ENCODE peak calls at places on chromosome 21, in four cellular contexts. J is PC-3, W is endothelial cell of umbilical vein, Q is A549. X is an unnamed sample. For H3K4me1, the result is how much of the 10 kb centered on the place peaks cover.

GRCh38 chr21:41916888-41917433 is 36.9 kb downstream of the C2CD2 start:
- DNase-seq in W (no peak), J (no peak), Q (no peak), X (no peak)

GRCh38 chr21:20592482-20592881 is 405.7 kb upstream of the NCAM2 start:
- DNase-seq in J (no peak), W (no peak), Q (no peak), X (peak)

GRCh38 chr21:41623945-41624344 is 116.0 kb upstream of the TMPRSS2 start:
- DNase-seq in Q (no peak), W (no peak), J (no peak), X (no peak)

GRCh38 chr21:35974801-35975200 is 85.5 kb downstream of the SETD4 start:
- DNase-seq in Q (no peak), J (peak), W (no peak), X (no peak)

GRCh38 chr21:25107708-25108107 is 499.6 kb downstream of the MRPL39 start:
- DNase-seq in Q (no peak), W (no peak), J (peak), X (peak)

GRCh38 chr21:35924714-35925301 is 135.5 kb downstream of the SETD4 start:
- DNase-seq in J (peak), W (peak), Q (no peak), X (peak)

GRCh38 chr21:43211085-43212071 is 42.6 kb downstream of the CRYAA start:
- DNase-seq in Q (no peak), W (peak), J (no peak), X (no peak)

GRCh38 chr21:22125581-22125980 is 1127.4 kb downstream of the NCAM2 start:
- DNase-seq in Q (no peak), W (no peak), J (no peak), X (peak)

GRCh38 chr21:42614811-42615342 is 38.5 kb upstream of the PDE9A start:
- DNase-seq in J (peak), W (no peak), Q (peak), X (peak)

GRCh38 chr21:25176637-25177412 is 430.5 kb downstream of the MRPL39 start:
- DNase-seq in Q (no peak), J (peak), W (no peak), X (no peak)

GRCh38 chr21:28770867-28771661 is 221.6 kb downstream of the LTN1 start:
- DNase-seq in J (no peak), Q (no peak), W (no peak), X (no peak)

GRCh38 chr21:32371913-32372314 is 20.9 kb downstream of the URB1 start:
- DNase-seq in J (peak), Q (no peak), W (peak), X (peak)

GRCh38 chr21:39381009-39381408 is 32.1 kb upstream of the HMGN1 start:
- DNase-seq in Q (no peak), W (no peak), J (peak), X (no peak)

GRCh38 chr21:37074195-37074510 is 1.1 kb downstream of the TTC3 start:
- DNase-seq in J (peak), W (no peak), Q (no peak), X (no peak)

GRCh38 chr21:21148514-21148913 is 150.3 kb downstream of the NCAM2 start:
- DNase-seq in Q (no peak), W (no peak), J (no peak), X (no peak)

GRCh38 chr21:27649746-27650145 is 682.9 kb upstream of the ADAMTS5 start:
- DNase-seq in W (no peak), Q (no peak), J (no peak), X (no peak)

GRCh38 chr21:42732033-42732410 is 78.6 kb downstream of the PDE9A start:
- DNase-seq in W (no peak), J (peak), Q (no peak), X (no peak)

GRCh38 chr21:36104306-36105300 is 30.3 kb upstream of the CBR3 start:
- DNase-seq in Q (no peak), J (peak), W (peak), X (no peak)

GRCh38 chr21:45556645-45557601 is 14.7 kb upstream of the SLC19A1 start:
- DNase-seq in J (no peak), Q (no peak), W (no peak), X (no peak)
- TF ChIP-seq CTCF in J (no peak), Q (no peak), W (no peak), X (no peak)

GRCh38 chr21:34639882-34640788 is 25.2 kb upstream of the RCAN1 start:
- DNase-seq in W (no peak), J (no peak), Q (no peak), X (no peak)
- H3K4me1 ChIP-seq in W (under half), J (under half), Q (under half), X (under half)

GRCh38 chr21:15097580-15097979 is 32.8 kb upstream of the NRIP1 start:
- DNase-seq in J (no peak), W (no peak), Q (no peak), X (no peak)

GRCh38 chr21:15098908-15099307 is 34.1 kb upstream of the NRIP1 start:
- DNase-seq in J (no peak), W (no peak), Q (no peak), X (no peak)

GRCh38 chr21:15093216-15093615 is 28.4 kb upstream of the NRIP1 start:
- DNase-seq in J (no peak), Q (no peak), W (no peak), X (no peak)

GRCh38 chr21:15096146-15096545 is 31.3 kb upstream of the NRIP1 start:
- DNase-seq in J (no peak), W (no peak), Q (no peak), X (no peak)

DNA sequence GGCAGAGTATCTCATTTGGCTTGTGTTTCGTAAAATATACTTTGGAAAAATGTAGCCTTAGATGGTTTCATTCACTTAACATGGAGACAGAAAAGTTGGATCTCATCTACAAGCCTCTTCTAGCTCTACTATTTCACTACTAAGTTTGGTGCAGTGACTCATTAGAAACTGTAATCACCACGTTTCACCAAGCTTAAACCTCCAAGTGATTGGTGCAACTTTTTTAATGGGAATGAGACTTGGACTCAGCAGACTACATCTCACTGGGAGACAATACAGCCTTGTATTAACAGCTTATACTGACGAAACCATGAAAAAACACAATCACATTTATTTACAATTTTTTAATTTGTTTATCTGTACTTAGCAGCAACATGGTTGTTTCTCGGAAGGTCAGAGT is 29.9 kb upstream of the NRIP1 start:
- DNase-seq in Q (no peak), J (no peak), W (no peak), X (peak)
- H3K27ac ChIP-seq in Q (no peak), J (no peak), W (no peak), X (no peak)

DNA sequence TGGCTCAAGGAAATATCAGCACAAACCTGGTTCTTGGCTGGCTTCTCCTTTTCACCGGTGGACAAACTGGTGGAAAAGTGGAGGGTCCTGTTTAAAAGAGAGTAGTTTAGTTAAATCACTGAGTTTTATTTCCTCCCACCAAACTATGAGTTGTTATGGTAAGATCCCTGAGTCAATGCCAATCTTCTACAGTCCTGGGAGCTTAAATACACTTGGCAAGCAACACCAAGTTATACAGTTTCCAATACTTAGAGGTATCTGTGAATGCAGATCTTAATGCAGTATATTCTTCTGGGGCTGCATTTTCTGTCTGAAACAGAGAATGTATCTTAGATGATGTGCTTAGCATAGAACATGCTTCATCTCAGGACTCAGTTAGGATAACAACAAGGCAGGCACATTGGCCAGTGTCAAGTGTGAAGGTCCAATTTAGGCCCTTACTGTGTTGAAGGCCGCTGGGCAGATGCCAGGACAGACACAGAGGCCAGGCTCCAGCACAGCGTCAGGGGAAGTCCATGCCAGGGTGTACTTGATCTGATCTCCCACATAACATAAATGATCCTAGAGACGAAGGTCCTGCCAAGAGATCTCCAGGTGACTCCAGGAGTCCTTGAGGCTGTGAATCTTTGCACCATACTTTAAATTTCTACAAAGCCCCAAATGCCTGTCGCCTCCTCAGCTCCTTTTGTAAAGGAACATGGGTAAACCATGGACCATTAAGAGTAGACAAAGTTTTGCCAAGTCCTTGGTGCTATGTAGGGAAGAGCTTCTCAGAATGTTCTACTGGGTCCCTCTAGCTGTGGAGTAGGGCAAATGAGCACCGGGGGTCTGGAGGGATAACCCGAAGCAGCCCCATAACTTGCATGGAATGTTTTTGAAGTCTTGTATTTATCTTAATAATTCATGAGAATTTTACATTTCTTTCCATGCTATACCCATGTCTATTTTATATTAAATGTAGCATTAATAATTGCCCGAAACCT is 76.8 kb downstream of the KCNJ15 start:
- DNase-seq in W (no peak), Q (no peak), J (no peak), X (no peak)
- TF ChIP-seq CTCF in W (peak), Q (no peak), J (peak), X (peak)

DNA sequence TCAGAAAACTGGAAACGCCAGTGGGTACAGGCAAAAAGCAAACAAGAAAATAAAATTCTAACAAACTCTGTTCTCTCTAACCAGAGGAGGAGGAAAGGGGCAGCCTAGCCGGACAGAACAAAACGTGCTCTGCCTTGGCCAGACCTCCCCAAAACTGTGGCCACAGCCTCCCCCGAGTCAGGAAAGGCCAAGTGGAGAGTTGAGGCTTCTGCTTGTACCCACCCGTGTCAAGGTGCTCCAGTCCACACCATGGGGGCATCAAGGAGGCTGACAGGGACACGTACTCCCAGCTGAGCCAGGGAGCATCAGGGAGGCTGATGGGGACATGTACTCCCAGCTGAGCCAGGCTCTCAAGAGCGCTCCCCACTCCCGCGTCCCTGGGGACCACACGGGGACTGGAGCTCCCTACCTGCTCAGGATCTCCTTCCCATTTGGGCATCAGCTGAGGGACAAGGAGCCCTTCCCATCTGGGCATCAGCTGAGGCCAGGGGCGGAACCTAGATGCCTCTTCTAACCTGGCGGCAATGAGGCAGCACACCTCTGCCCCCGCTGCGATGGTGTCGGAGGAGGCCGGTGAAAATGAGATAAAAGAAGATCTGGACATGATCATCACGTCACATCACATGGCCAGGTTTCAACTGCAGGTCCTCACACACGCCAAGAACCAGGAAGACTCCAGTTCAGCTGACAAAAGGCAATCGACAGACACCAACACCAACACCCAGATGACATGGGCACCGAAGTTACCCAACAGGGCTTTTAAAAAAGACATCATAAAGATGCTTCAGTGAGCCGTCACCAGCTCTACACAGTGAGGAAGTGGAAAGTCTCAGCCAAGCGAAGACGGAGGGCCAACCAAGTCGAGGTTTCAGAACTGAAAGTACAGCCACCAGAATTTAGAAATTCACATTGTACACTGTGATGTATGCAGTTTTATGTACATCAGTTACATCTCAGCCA is 154.6 kb upstream of the COL6A1 start:
- DNase-seq in J (no peak), Q (no peak), W (no peak), X (no peak)
- H3K4me1 ChIP-seq in J (under half), Q (under half), W (under half), X (under half)

GRCh38 chr21:31336739-31337040 is 7.4 kb downstream of the TIAM1 start:
- DNase-seq in J (no peak), W (no peak), Q (no peak), X (no peak)

GRCh38 chr21:31338892-31339368 is 5.1 kb downstream of the TIAM1 start:
- DNase-seq in J (no peak), W (no peak), Q (no peak), X (no peak)

GRCh38 chr21:31335957-31336738 is 7.9 kb downstream of the TIAM1 start:
- DNase-seq in J (peak), Q (peak), W (no peak), X (peak)

GRCh38 chr21:31337991-31338891 is 5.8 kb downstream of the TIAM1 start:
- DNase-seq in W (no peak), J (no peak), Q (no peak), X (peak)

DNA sequence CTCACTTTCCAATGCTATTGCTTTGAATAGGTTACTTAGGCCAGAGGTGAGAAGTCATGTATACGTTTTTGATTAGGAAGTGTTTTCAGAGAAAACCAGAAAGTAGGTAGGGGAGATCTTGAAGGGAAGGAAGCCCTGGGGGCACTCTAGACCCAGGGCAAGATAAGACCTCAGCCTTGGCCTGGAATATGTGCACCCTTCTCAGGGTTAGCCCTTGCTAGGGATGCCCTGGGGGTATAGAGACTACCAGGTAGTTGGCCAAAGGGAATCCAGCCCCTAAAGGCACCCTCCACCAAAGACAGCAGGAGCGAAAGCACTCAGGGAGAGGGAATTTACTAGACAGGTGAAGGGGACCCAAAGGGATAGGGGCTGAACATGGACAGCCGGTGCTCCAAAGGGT is 7.0 kb downstream of the TIAM1 start:
- DNase-seq in Q (no peak), J (no peak), W (no peak), X (no peak)
- H3K27ac ChIP-seq in Q (no peak), J (peak), W (no peak), X (peak)

DNA sequence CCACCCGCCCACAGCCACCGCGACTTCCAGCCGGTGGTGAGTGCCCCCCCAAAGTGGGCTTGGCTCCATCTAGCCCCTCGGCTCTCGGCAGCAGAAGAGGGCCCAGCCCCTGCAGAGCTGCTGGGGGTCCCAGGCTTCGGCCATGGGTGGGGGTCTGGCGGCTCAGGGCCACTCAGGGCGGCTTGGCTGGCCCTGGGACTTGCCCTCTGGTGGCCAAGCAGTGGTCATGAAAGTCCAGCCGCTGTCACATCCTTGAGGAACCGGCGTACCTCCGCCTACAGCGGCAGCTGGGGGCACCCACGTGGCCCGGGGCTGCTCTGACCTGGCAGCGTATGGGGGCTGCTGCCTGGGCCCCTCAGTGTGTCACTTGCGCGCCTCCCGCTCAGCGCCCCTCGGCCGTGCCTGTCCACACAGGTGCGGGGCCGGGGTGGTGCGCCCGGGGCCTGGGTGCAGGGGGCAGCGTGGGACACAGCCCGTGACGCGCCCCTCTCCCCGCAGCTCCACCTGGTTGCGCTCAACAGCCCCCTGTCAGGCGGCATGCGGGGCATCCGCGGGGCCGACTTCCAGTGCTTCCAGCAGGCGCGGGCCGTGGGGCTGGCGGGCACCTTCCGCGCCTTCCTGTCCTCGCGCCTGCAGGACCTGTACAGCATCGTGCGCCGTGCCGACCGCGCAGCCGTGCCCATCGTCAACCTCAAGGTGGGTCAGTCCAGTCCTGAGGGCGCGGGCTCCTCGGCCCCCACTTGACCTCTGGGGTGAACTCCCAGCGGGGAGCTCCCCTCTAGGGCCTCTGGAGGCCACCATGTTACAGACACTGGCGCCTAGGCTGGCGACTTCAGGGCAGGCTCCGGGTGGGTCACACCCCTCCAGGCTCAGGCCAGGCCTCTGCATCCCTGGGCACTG is 32.4 kb downstream of the SLC19A1 start:
- DNase-seq in W (no peak), J (no peak), Q (no peak), X (no peak)
- TF ChIP-seq CTCF in W (peak), J (no peak), Q (no peak), X (peak)

GRCh38 chr21:15001773-15002647 is 62.8 kb downstream of the NRIP1 start:
- DNase-seq in W (no peak), J (no peak), Q (no peak), X (no peak)
- H3K4me1 ChIP-seq in W (under half), J (under half), Q (half or more), X (under half)

X was measured in foreskin keratinocyte.